ENCODE peak calls at places on chromosomes 4 and X, in five cellular contexts. O is psoas muscle, I is MM.1S, L is cardiac muscle cell, X is tibial nerve. Z is an unnamed sample.

GRCh38 chr4:54228064-54228527 is 997 bp upstream of the PDGFRA start:
- DNase-seq in O (peak), I (peak), L (peak), X (peak), Z (peak)

GRCh38 chr4:41143721-41144379 is 70.5 kb downstream of the APBB2 start:
- DNase-seq in O (no peak), I (no peak), L (no peak), X (no peak), Z (no peak)

GRCh38 chr4:172095161-172095560 is 282.0 kb downstream of the GALNTL6 start:
- DNase-seq in O (no peak), I (no peak), L (no peak), X (no peak), Z (no peak)

GRCh38 chr4:110087116-110087708 is 111.2 kb downstream of the ELOVL6 start:
- DNase-seq in O (no peak), I (no peak), L (no peak), X (no peak), Z (peak)

GRCh38 chrX:104668550-104668949 is 102.6 kb downstream of the IL1RAPL2 start:
- DNase-seq in O (no peak), I (no peak), L (peak), X (no peak), Z (no peak)

GRCh38 chr4:158714937-158715336 is 8.3 kb downstream of the PPID start:
- DNase-seq in O (no peak), I (no peak), L (no peak), X (no peak), Z (no peak)

GRCh38 chrX:13283968-13284914 is 35.6 kb downstream of the ATXN3L start:
- DNase-seq in O (no peak), I (no peak), L (no peak), X (no peak), Z (no peak)

GRCh38 chr4:108762559-108763225 is at the start of gene ETNPPL:
- DNase-seq in O (peak), I (peak), L (peak), X (no peak), Z (no peak)

GRCh38 chr4:93788712-93789111 is 39.8 kb upstream of the ATOH1 start:
- DNase-seq in O (no peak), I (peak), L (peak), X (no peak), Z (no peak)

GRCh38 chrX:40154853-40155616 is 57.3 kb upstream of the BCOR start:
- DNase-seq in O (peak), I (peak), L (peak), X (no peak), Z (no peak)

GRCh38 chr4:153204247-153205027 is at the start of gene TRIM2:
- DNase-seq in O (peak), I (no peak), L (peak), X (peak), Z (peak)

GRCh38 chrX:84188320-84188834 is 378 bp upstream of the RPS6KA6 start:
- DNase-seq in O (peak), I (peak), L (peak), X (no peak), Z (no peak)

GRCh38 chr4:154417358-154417673 is 74.3 kb downstream of the DCHS2 start:
- DNase-seq in O (no peak), I (no peak), L (no peak), X (no peak), Z (no peak)

GRCh38 chrX:148784859-148785655 is 284.6 kb downstream of the AFF2 start:
- DNase-seq in O (no peak), I (no peak), L (no peak), X (no peak), Z (no peak)

GRCh38 chrX:120244735-120245498 is 5.7 kb upstream of the ZBTB33 start:
- DNase-seq in O (peak), I (peak), L (peak), X (peak), Z (peak)

GRCh38 chr4:183636488-183636887 is 22.5 kb downstream of the RWDD4 start:
- DNase-seq in O (no peak), I (no peak), L (no peak), X (no peak), Z (peak)

GRCh38 chr4:108311313-108311712 is 142.6 kb upstream of the LEF1 start:
- DNase-seq in O (no peak), I (no peak), L (no peak), X (no peak), Z (no peak)

GRCh38 chr4:26372525-26373172 is 51.8 kb downstream of the RBPJ start:
- DNase-seq in O (no peak), I (peak), L (peak), X (no peak), Z (no peak)

GRCh38 chr4:159003420-159004253 is 99.2 kb upstream of the RAPGEF2 start:
- DNase-seq in O (no peak), I (no peak), L (no peak), X (no peak), Z (no peak)

GRCh38 chr4:175998782-175999181 is 66.9 kb upstream of the WDR17 start:
- DNase-seq in O (no peak), I (no peak), L (no peak), X (no peak), Z (no peak)

GRCh38 chr4:23373269-23373668 is 516.6 kb downstream of the PPARGC1A start:
- DNase-seq in O (no peak), I (no peak), L (peak), X (no peak), Z (no peak)

GRCh38 chr4:109209647-109210046 is 92.8 kb downstream of the COL25A1 start:
- DNase-seq in O (no peak), I (no peak), L (no peak), X (no peak), Z (no peak)

GRCh38 chr4:8316911-8317351 is 47.4 kb downstream of the HTRA3 start:
- DNase-seq in O (no peak), I (no peak), L (no peak), X (no peak), Z (no peak)

GRCh38 chr4:61896717-61897116 is 696.6 kb downstream of the ADGRL3 start:
- DNase-seq in O (no peak), I (no peak), L (no peak), X (no peak), Z (no peak)

GRCh38 chr4:111208970-111209369 is 586.1 kb upstream of the PITX2 start:
- DNase-seq in O (no peak), I (no peak), L (no peak), X (no peak), Z (peak)

GRCh38 chr4:24312261-24312913 is 272.0 kb downstream of the DHX15 start:
- DNase-seq in O (no peak), I (no peak), L (no peak), X (no peak), Z (no peak)

GRCh38 chr4:102620697-102621497 is 119.7 kb downstream of the NFKB1 start:
- DNase-seq in O (no peak), I (peak), L (peak), X (no peak), Z (peak)

GRCh38 chr4:124104628-124105027 is 607.9 kb downstream of the ANKRD50 start:
- DNase-seq in O (no peak), I (no peak), L (no peak), X (no peak), Z (no peak)

GRCh38 chr4:112510468-112511293 is 5.3 kb downstream of the NEUROG2 start:
- DNase-seq in O (no peak), I (no peak), L (no peak), X (no peak), Z (no peak)

GRCh38 chr4:106090826-106091225 is 195.6 kb downstream of the NPNT start:
- DNase-seq in O (no peak), I (no peak), L (no peak), X (no peak), Z (no peak)
- H3K4me3 ChIP-seq in O (no peak), I (no peak), L (no peak), X (no peak), Z (no peak)

GRCh38 chr4:1714303-1715001 is 2.3 kb upstream of the SLBP start:
- DNase-seq in O (no peak), I (peak), L (no peak), X (no peak), Z (no peak)
- H3K27ac ChIP-seq in O (peak), I (no peak), L (no peak), X (no peak), Z (no peak)

DNA sequence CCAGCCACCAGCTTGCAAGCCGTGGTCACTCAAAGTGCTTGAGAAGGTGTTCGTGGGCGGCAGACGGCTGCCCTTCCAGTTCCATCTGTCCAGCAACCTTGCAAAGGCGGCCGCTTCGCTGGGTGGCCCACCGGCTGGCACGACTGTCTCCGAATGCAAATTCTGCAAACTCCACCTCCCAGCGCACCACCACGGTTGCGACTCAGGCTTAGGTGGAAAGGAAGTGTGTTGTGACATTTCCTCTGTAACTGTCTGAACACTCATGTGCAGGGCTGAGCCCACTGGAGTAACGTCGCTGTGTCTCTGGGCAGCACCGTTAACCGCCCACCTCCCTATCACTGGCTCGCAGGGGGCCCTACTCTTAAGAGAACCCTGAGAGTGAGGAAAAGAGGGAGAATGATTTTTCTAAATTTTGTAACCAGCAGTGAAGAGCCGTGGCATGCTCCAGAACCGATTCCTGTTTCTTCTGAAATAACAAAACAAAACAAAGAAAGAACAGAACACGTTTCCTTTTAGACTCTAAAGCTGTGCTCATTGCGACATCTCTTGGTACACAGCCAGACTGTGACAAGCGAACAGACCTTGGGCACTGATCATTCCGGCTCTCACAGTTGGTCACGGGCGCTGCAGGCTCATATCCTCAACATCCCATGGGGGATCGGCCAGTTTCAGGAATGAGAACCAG is at the start of gene P2RY8:
- DNase-seq in O (peak), I (peak), L (no peak), X (peak), Z (no peak)
- H3K4me3 ChIP-seq in O (peak), I (peak), L (no peak), X (peak), Z (no peak)

GRCh38 chr4:78533854-78534253 is 17.7 kb upstream of the ANXA3 start:
- DNase-seq in O (no peak), I (no peak), L (no peak), X (no peak), Z (no peak)
- H3K27ac ChIP-seq in O (no peak), I (no peak), L (no peak), X (peak), Z (peak)

GRCh38 chr4:6242271-6243029 is 27.2 kb upstream of the WFS1 start:
- DNase-seq in O (peak), I (no peak), L (no peak), X (no peak), Z (no peak)

GRCh38 chr4:6248394-6248793 is 21.3 kb upstream of the WFS1 start:
- DNase-seq in O (peak), I (no peak), L (no peak), X (no peak), Z (no peak)

GRCh38 chr4:6246170-6246634 is 23.4 kb upstream of the WFS1 start:
- DNase-seq in O (peak), I (no peak), L (no peak), X (no peak), Z (no peak)

GRCh38 chr4:6241062-6241845 is 28.4 kb upstream of the WFS1 start:
- DNase-seq in O (peak), I (no peak), L (no peak), X (no peak), Z (no peak)

DNA sequence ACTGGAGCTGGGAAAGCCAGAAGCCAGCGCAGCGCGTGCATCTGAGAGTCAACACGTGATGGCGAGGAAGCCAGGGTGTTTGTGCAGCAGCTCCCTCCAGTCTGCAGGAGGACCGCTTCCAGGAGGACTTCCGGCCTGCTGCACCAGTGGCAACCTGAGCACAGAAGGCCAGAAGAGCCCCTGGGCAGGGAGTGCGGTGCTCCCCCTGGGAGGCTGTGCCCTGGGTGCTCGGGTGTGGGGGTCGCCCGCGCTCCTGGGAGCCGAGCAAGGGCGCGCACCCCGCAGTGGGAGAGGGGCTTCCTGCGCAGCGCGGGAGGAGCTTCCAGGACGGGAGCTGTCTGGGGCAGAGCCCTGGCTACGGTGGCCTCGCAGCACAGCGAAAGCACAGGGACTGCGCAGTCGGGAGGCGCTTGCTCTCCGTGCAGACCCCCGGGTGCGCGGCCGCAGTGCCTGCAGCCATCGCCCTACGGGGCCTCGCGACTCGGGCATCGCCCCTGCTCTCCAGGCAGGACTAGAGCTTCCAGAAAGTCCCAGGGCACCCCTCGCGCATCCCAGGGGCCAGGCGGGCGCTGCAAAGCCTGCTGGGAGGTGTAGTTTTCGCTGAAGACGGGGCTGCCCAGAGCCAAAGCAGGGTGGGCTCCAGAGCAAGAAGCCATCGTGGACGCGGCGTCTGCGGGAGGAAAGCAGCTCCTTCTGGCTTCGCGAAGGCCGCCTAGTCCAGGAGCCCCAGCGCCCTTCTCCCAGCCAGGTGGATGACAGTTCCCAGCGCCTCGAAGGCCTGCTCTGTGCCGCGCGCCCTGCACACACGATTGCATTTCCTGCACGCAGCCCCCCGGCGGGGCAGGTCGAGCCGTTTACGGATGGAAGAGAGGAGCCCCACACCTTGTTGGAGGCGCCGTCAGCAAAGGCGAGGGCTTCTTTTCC is 24.1 kb upstream of the WFS1 start:
- DNase-seq in O (peak), I (no peak), L (no peak), X (no peak), Z (no peak)
- H3K4me3 ChIP-seq in O (peak), I (no peak), L (no peak), X (peak), Z (no peak)

Z was measured in SJSA1.